ENCODE peak calls at places on chromosomes 11 and 22, in nine cellular contexts. Q is adipocyte; M is kidney; U is GM13977; Z is SW 1271; T is neural progenitor cell; R is AG10803; V is CD8-positive, alpha-beta memory T cell; N is activated T-helper 1 cell treated with Interleukin-2 at 50 U/mL for 16 hours. H is an unnamed sample.

GRCh38 chr11:112315057-112315720 is 54.5 kb upstream of the PLET1 start:
- DNase-seq in Q (no peak), M (no peak), U (no peak), Z (no peak), T (no peak), R (no peak), V (no peak), N (no peak), H (no peak)

GRCh38 chr11:77387701-77388100 is 86.2 kb downstream of the PAK1 start:
- DNase-seq in Q (no peak), M (no peak), U (no peak), Z (no peak), T (no peak), R (no peak), V (no peak), N (no peak), H (no peak)

GRCh38 chr11:73521621-73522020 is 76.3 kb downstream of the FAM168A start:
- DNase-seq in Q (no peak), M (no peak), U (no peak), Z (no peak), T (no peak), R (peak; percentile 34), V (no peak), N (no peak), H (no peak)

GRCh38 chr11:64233913-64234839 is at the start of gene VEGFB:
- DNase-seq in Q (peak; percentile 81), M (peak; percentile 92), U (peak; percentile 90), Z (peak; percentile 37), T (peak; percentile 74), R (no peak), V (peak; percentile 74), N (peak; percentile 70), H (peak; percentile 66)

GRCh38 chr22:23892626-23893445 is 1.3 kb upstream of the MIF start:
- DNase-seq in Q (no peak), M (peak; percentile 69), U (no peak), Z (no peak), T (no peak), R (no peak), V (no peak), N (no peak), H (no peak)

GRCh38 chr11:10605941-10606381 is 37.5 kb upstream of the LYVE1 start:
- DNase-seq in Q (peak; percentile 95), M (no peak), U (no peak), Z (no peak), T (peak; percentile 45), R (peak; percentile 79), V (no peak), N (no peak), H (no peak)

GRCh38 chr22:49627217-49628181 is 200.2 kb downstream of the BRD1 start:
- DNase-seq in Q (no peak), M (peak; percentile 59), U (no peak), Z (no peak), T (peak; percentile 70), R (no peak), V (no peak), N (no peak), H (no peak)

GRCh38 chr11:121800704-121801516 is 315.1 kb downstream of the BLID start:
- DNase-seq in Q (peak; percentile 44), M (no peak), U (no peak), Z (no peak), T (peak; percentile 92), R (peak; percentile 56), V (no peak), N (no peak), H (no peak)

GRCh38 chr11:126417463-126417862 is 62.0 kb downstream of the ST3GAL4 start:
- DNase-seq in Q (no peak), M (no peak), U (no peak), Z (no peak), T (no peak), R (no peak), V (no peak), N (no peak), H (no peak)

GRCh38 chr22:22684605-22685561 is 40.5 kb downstream of the GGTLC2 start:
- DNase-seq in Q (peak; percentile 82), M (no peak), U (peak; percentile 20), Z (no peak), T (peak; percentile 55), R (peak; percentile 76), V (no peak), N (no peak), H (no peak)

GRCh38 chr22:32380991-32381390 is 23.3 kb downstream of the RFPL3 start:
- DNase-seq in Q (no peak), M (no peak), U (no peak), Z (no peak), T (no peak), R (no peak), V (no peak), N (no peak), H (no peak)

GRCh38 chr11:70483077-70483861 is 84.9 kb downstream of the CTTN start:
- DNase-seq in Q (no peak), M (peak; percentile 78), U (peak; percentile 70), Z (peak; percentile 33), T (no peak), R (peak; percentile 13), V (no peak), N (no peak), H (no peak)

GRCh38 chr11:113518716-113519495 is 43.7 kb upstream of the DRD2 start:
- DNase-seq in Q (no peak), M (no peak), U (no peak), Z (no peak), T (no peak), R (no peak), V (no peak), N (no peak), H (no peak)

GRCh38 chr11:133887692-133888332 is 42.5 kb upstream of the SPATA19 start:
- DNase-seq in Q (no peak), M (no peak), U (no peak), Z (no peak), T (no peak), R (no peak), V (no peak), N (no peak), H (no peak)

GRCh38 chr11:102457865-102458264 is 5.3 kb upstream of the TMEM123 start:
- DNase-seq in Q (no peak), M (no peak), U (no peak), Z (no peak), T (no peak), R (no peak), V (no peak), N (no peak), H (no peak)

GRCh38 chr11:62980133-62980760 is 4.5 kb downstream of the SLC22A6 start:
- DNase-seq in Q (peak; percentile 15), M (no peak), U (no peak), Z (no peak), T (peak; percentile 56), R (no peak), V (no peak), N (no peak), H (no peak)

GRCh38 chr22:37394341-37394740 is 32.9 kb downstream of the ELFN2 start:
- DNase-seq in Q (no peak), M (no peak), U (no peak), Z (no peak), T (no peak), R (no peak), V (no peak), N (no peak), H (no peak)

GRCh38 chr22:26474687-26475086 is 8.9 kb downstream of the HPS4 start:
- DNase-seq in Q (no peak), M (no peak), U (no peak), Z (peak; percentile 3), T (no peak), R (no peak), V (no peak), N (no peak), H (no peak)

GRCh38 chr11:100861221-100861620 is 174.1 kb downstream of the ARHGAP42 start:
- DNase-seq in Q (no peak), M (no peak), U (no peak), Z (no peak), T (no peak), R (no peak), V (no peak), N (no peak), H (no peak)

GRCh38 chr22:49815641-49816071 is 12.0 kb downstream of the BRD1 start:
- DNase-seq in Q (no peak), M (peak; percentile 84), U (no peak), Z (no peak), T (no peak), R (no peak), V (no peak), N (no peak), H (no peak)

GRCh38 chr11:110491577-110492352 is 62.0 kb downstream of the FDX1 start:
- DNase-seq in Q (peak; percentile 31), M (no peak), U (no peak), Z (no peak), T (no peak), R (peak; percentile 8), V (no peak), N (no peak), H (peak; percentile 17)